ENCODE peak calls at places on chromosome 7, in six cellular contexts. W is KG1, K is substantia nigra, A is ovary, S is fibroblast of gingiva, U is A549. V is an unnamed sample.

GRCh38 chr7:81960026-81960425 is 190.2 kb upstream of the HGF start:
- DNase-seq in K (no peak), S (peak; percentile 52), W (no peak), A (no peak), U (no peak), V (no peak)

GRCh38 chr7:30743371-30744074 is 8.4 kb upstream of the INMT start:
- DNase-seq in A (peak; percentile 55), W (no peak), S (peak; percentile 49), K (no peak), U (no peak), V (peak; percentile 54)

GRCh38 chr7:14071045-14071444 is 81.6 kb upstream of the ETV1 start:
- DNase-seq in W (peak; percentile 53), K (no peak), U (no peak), A (no peak), S (no peak), V (no peak)

GRCh38 chr7:4769753-4770152 is 5.7 kb upstream of the AP5Z1 start:
- DNase-seq in K (no peak), U (no peak), A (no peak), W (no peak), S (no peak), V (no peak)

GRCh38 chr7:155901176-155901575 is 88.9 kb upstream of the SHH start:
- DNase-seq in W (no peak), S (no peak), A (no peak), K (no peak), U (no peak), V (no peak)

GRCh38 chr7:99379043-99379577 is 4.6 kb downstream of the ARPC1B start:
- DNase-seq in A (peak; percentile 78), U (no peak), K (no peak), S (peak; percentile 96), W (no peak), V (peak; percentile 95)

GRCh38 chr7:99740573-99741437 is 5.8 kb upstream of the CYP3A7 start:
- DNase-seq in S (peak; percentile 45), K (no peak), W (no peak), U (no peak), A (no peak), V (peak; percentile 33)

GRCh38 chr7:95989301-95989700 is 216.9 kb downstream of the DYNC1I1 start:
- DNase-seq in K (no peak), A (no peak), S (no peak), U (no peak), W (no peak), V (no peak)

GRCh38 chr7:2503056-2503941 is 16.3 kb upstream of the LFNG start:
- DNase-seq in K (no peak), A (no peak), S (no peak), U (no peak), W (no peak), V (no peak)

GRCh38 chr7:2621061-2621828 is 10.5 kb upstream of the TTYH3 start:
- DNase-seq in A (peak; percentile 77), S (peak; percentile 27), U (no peak), K (no peak), W (no peak), V (peak; percentile 76)

GRCh38 chr7:47379629-47380324 is 202.1 kb downstream of the TNS3 start:
- DNase-seq in S (peak; percentile 28), A (peak; percentile 60), W (no peak), K (no peak), U (no peak), V (peak; percentile 66)

GRCh38 chr7:30771859-30772429 is 727 bp downstream of the MINDY4 start:
- DNase-seq in W (no peak), S (no peak), K (no peak), U (peak; percentile 34), A (no peak), V (peak; percentile 32)

GRCh38 chr7:143846692-143847091 is 55.3 kb downstream of the TCAF1 start:
- DNase-seq in A (no peak), S (no peak), K (no peak), U (no peak), W (no peak), V (no peak)

GRCh38 chr7:70432567-70433001 is 699.4 kb upstream of the GALNT17 start:
- DNase-seq in S (no peak), U (no peak), K (no peak), A (no peak), W (no peak), V (no peak)

GRCh38 chr7:116736927-116737715 is 65.1 kb downstream of the MET start:
- DNase-seq in S (no peak), K (no peak), W (no peak), U (no peak), A (no peak), V (peak; percentile 58)

GRCh38 chr7:124349443-124349842 is 316.6 kb upstream of the TMEM229A start:
- DNase-seq in S (no peak), A (no peak), W (no peak), U (no peak), K (no peak), V (no peak)

GRCh38 chr7:30510124-30511074 is 5.8 kb upstream of the GGCT start:
- DNase-seq in S (peak; percentile 29), K (no peak), U (no peak), A (peak; percentile 28), W (peak; percentile 17), V (peak; percentile 50)

GRCh38 chr7:116356333-116356965 is 143.1 kb upstream of the CAV2 start:
- DNase-seq in K (no peak), S (no peak), U (no peak), A (no peak), W (no peak), V (peak; percentile 33)

GRCh38 chr7:23235688-23236280 is 10.8 kb upstream of the GPNMB start:
- DNase-seq in W (no peak), A (no peak), K (no peak), U (no peak), S (peak; percentile 69), V (no peak)

GRCh38 chr7:129298268-129298893 is 73.6 kb downstream of the AHCYL2 start:
- DNase-seq in S (no peak), W (no peak), A (peak; percentile 53), U (peak; percentile 59), K (no peak), V (peak; percentile 43)

GRCh38 chr7:117673367-117673766 is 193.5 kb downstream of the CFTR start:
- DNase-seq in S (no peak), K (peak; percentile 34), U (no peak), W (no peak), A (no peak), V (peak; percentile 30)

GRCh38 chr7:148963583-148964509 is 64.5 kb downstream of the PDIA4 start:
- DNase-seq in U (no peak), W (no peak), S (no peak), K (no peak), A (no peak), V (no peak)

GRCh38 chr7:50399635-50400034 is 50.5 kb downstream of the FIGNL1 start:
- DNase-seq in U (no peak), A (no peak), S (no peak), W (no peak), K (no peak), V (no peak)

GRCh38 chr7:25122373-25122772 is 2.7 kb downstream of the CYCS start:
- DNase-seq in S (peak; percentile 30), A (no peak), K (no peak), U (no peak), W (no peak), V (peak; percentile 34)

GRCh38 chr7:53418834-53419482 is 383.5 kb downstream of the POM121L12 start:
- DNase-seq in W (no peak), K (no peak), S (no peak), A (no peak), U (no peak), V (no peak)

GRCh38 chr7:6650086-6650485 is 13.0 kb downstream of the ZNF316 start:
- DNase-seq in K (no peak), S (no peak), A (no peak), W (no peak), U (no peak), V (no peak)

GRCh38 chr7:116952640-116953371 is 495 bp upstream of the ST7 start:
- DNase-seq in A (peak; percentile 64), U (peak; percentile 21), K (no peak), S (peak; percentile 41), W (peak; percentile 55), V (peak; percentile 73)

GRCh38 chr7:111098011-111098925 is 7.3 kb downstream of the LRRN3 start:
- DNase-seq in W (no peak), S (peak; percentile 35), K (no peak), U (no peak), A (peak; percentile 19), V (peak; percentile 43)

V was measured in mesenchymal stem cell.